ENCODE peak calls at places on chromosomes 1 and 21, in six cellular contexts. O is cardiac muscle cell, Q is natural killer cell, T is lower lobe of right lung, M is PC-9, H is upper lobe of right lung. P is an unnamed sample.

GRCh38 chr21:36803801-36804452 is 105.0 kb downstream of the SIM2 start:
- DNase-seq in O (no peak), Q (no peak), T (no peak), M (no peak), H (no peak), P (no peak)

GRCh38 chr1:30540611-30541192 is 182.7 kb downstream of the MATN1 start:
- DNase-seq in O (no peak), Q (no peak), T (no peak), M (no peak), H (no peak), P (no peak)

GRCh38 chr1:205554016-205554811 is 49.7 kb downstream of the CDK18 start:
- DNase-seq in O (no peak), Q (no peak), T (no peak), M (no peak), H (no peak), P (no peak)

GRCh38 chr1:53621144-53621543 is 117.8 kb downstream of the GLIS1 start:
- DNase-seq in O (no peak), Q (peak), T (no peak), M (no peak), H (peak), P (no peak)

GRCh38 chr1:202154766-202155477 is 5.5 kb downstream of the PTPN7 start:
- DNase-seq in O (peak), Q (no peak), T (peak), M (peak), H (no peak), P (no peak)

GRCh38 chr1:39988618-39989343 is 33.8 kb downstream of the MFSD2A start:
- DNase-seq in O (no peak), Q (no peak), T (no peak), M (peak), H (peak), P (no peak)

GRCh38 chr1:43056981-43057391 is 98.3 kb upstream of the SLC2A1 start:
- DNase-seq in O (peak), Q (no peak), T (no peak), M (no peak), H (no peak), P (no peak)

GRCh38 chr1:247535402-247535801 is 838 bp downstream of the OR2C3 start:
- DNase-seq in O (no peak), Q (no peak), T (no peak), M (no peak), H (no peak), P (no peak)

GRCh38 chr1:228314658-228315483 is 91.8 kb downstream of the TRIM11 start:
- DNase-seq in O (no peak), Q (peak), T (peak), M (no peak), H (peak), P (no peak)

GRCh38 chr1:183101841-183102276 is 78.6 kb downstream of the LAMC1 start:
- DNase-seq in O (peak), Q (no peak), T (no peak), M (no peak), H (no peak), P (peak)

GRCh38 chr1:21260405-21261129 is 29.7 kb downstream of the ECE1 start:
- DNase-seq in O (peak), Q (no peak), T (no peak), M (no peak), H (no peak), P (no peak)

DNA sequence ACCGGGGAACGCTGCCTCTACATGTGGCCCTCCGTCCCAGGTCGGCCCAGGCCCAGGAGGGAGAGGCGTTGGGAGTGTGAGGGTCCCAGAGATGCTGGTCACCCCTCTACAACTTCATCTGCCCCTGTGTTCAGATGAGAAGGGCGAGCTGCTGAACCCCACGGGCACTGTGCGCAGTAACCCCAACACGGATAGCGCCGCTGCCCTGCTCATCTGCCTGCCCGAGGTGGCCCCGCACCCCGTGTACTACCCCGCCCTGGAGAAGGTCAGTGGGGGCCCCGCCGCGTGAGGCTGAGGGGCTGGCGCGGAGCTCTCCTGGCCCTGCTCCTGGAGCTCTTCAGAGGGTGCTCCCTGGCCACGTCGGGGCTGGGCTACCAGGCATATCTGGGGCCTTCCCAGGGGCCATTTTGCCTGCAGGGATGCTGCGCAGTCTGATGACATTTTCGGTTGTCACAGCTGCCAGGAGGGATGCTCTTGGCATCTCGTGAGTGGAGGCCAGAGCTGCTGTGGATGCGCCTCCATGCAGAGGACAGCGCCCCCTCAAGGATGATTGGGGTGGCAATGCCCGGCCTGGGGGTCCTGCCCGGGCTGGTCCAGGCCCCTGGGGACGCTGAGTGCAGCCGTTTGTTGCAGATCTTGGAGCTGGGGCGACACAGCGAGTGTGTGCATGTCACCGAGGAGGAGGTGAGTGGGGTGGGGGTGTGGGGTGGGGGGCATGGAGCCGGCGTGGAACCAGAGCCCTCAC is 68.6 kb downstream of the PIK3CD start:
- DNase-seq in O (no peak), Q (no peak), T (no peak), M (no peak), H (no peak), P (no peak)
- TF ChIP-seq CTCF in O (no peak), Q (no peak), T (no peak), M (no peak), H (no peak), P (no peak)

DNA sequence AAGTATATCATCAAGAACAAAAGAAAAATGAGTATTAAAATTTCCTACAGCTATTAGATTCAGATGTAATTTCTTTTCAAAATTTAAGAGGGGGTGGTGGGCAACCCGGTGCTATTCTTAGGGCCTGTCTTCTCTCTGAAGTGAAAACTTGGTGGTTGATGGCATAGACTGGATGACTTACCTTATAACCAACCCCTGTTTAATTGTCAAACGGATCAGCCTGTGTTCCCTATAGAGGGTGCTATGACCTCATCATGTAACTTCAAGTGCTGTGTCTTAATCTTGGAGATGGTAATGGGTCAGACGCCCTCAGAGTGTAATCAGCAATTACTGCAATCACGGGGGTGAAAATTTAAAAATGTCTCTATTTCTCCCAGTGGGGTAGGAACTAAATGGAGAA is 176.2 kb downstream of the PCP4 start:
- DNase-seq in O (no peak), Q (no peak), T (no peak), M (no peak), H (no peak), P (no peak)
- TF ChIP-seq CTCF in O (no peak), Q (no peak), T (no peak), M (no peak), H (no peak), P (no peak)

GRCh38 chr1:56965916-56966697 is at the start of gene C8B:
- DNase-seq in O (no peak), Q (no peak), T (no peak), M (no peak), H (no peak), P (no peak)

GRCh38 chr1:56966698-56966999 is 834 bp upstream of the C8B start:
- DNase-seq in O (no peak), Q (no peak), T (no peak), M (no peak), H (no peak), P (no peak)

GRCh38 chr1:56968878-56969495 is 3.2 kb upstream of the C8B start:
- DNase-seq in O (no peak), Q (no peak), T (no peak), M (no peak), H (no peak), P (no peak)

GRCh38 chr1:56967355-56967754 is 1.5 kb upstream of the C8B start:
- DNase-seq in O (no peak), Q (no peak), T (no peak), M (no peak), H (no peak), P (no peak)

DNA sequence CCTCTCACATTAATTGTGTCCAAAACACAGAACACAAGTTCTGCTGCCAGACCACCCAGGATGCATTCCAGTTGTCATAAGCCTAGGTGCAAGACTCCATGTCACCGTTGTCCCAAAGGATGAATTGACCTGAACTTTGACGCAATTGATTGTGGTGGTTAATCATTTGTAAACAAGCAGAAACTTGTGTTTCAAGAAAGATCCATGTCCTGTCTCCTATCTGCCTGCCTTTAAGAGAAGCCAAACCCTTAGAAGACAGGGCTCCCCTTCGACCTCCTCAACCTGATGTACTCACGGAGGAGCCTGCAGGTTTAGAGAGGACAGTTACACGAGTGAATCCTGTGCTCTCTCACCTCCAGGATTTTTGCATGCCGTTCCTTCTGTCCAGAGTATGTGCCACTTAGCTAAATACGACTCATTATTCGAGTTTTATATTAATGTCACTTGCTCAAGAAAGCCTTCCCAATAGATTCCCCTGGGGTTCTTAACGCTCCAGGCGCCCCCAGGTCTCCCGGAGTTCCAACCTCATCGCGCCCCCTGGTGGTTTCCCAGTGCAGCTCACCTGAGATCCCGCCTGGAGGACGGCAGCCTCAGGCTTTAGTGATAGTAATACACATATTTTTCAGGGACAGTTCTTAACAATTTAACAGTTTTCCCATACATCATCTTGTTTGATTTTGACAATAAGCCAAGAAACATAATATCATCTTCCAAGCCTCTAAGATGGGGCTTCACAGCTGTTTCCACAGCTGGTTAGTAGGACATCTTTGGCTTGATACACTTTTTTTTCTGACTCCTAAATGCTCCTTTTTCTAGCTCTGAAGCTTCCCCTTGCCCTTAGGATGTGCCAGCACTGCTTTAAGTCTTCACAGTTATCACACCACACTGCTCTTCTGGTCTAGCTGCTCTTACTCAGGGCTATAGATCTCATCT is 2.4 kb upstream of the C8B start:
- DNase-seq in O (peak), Q (no peak), T (peak), M (no peak), H (peak), P (no peak)
- TF ChIP-seq CTCF in O (peak), Q (no peak), T (peak), M (peak), H (peak), P (no peak)

GRCh38 chr1:244029137-244029536 is 21.9 kb upstream of the ZBTB18 start:
- DNase-seq in O (no peak), Q (no peak), T (no peak), M (no peak), H (no peak), P (no peak)
- TF ChIP-seq CTCF in O (peak), Q (no peak), T (no peak), M (no peak), H (no peak), P (no peak)

GRCh38 chr1:166975361-166976129 is at the start of gene ILDR2:
- DNase-seq in O (peak), Q (peak), T (peak), M (no peak), H (peak), P (peak)
- TF ChIP-seq CTCF in O (no peak), Q (no peak), T (no peak), M (no peak), H (no peak), P (no peak)

DNA sequence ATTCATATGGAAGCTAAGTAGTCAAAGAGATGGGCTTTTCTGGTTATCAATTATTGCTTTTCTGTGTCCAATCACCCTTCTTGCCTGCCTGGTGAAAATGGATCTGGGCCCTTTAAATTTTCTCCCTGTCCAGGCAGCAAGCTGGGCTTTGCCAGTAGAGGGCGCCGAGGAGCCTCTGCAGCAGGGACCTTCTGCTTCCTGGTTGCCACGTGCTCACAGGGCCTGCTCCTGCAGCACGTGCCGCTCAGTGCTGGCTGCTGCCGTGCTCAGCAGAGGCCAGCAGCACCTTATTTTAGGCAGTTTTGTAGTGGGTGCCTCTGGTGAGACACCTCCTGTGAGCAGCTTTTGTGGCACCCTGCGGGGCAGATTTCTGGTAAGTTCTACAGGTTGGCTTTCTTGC is 4.0 kb downstream of the ACTL8 start:
- DNase-seq in O (no peak), Q (no peak), T (peak), M (no peak), H (no peak), P (no peak)
- TF ChIP-seq CTCF in O (no peak), Q (no peak), T (no peak), M (peak), H (no peak), P (no peak)

DNA sequence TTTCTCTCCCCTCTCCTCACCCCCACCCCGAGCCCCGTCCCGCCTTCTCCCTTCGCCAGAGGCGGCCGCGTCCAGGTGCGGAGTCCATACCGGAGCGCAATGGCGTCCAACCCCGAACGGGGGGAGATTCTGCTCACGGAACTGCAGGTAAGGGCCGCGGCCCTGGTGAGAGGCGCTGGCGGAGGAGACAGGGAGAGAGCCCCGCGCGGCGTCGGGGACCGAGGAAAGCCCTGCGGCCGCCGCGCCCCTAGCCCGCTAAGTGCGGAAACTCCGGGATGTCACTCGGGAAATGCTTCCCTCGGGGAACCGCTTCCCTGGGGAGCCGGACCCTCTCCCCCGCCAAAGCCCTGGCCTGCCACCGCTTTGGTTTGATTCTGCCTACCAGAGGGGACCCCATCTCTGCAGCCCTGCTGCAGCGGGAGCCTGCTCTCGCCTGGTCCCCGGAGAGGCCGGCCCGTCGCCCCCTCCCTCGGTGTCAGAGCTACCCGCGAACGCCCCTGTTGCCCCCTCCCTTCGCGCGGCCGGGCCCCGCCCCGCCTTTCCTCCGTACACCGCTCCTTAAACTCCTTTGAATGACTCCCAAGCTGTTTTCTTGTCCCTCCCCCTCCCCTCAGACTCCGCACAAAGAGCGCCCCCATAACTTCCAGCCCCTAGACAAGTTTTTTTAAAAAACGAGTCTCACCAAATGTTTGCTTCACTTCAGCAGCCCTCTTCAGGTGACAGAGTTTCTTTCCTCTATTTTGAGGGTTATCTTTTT is 587 bp downstream of the PKN2 start:
- DNase-seq in O (peak), Q (peak), T (peak), M (peak), H (peak), P (peak)
- TF ChIP-seq CTCF in O (no peak), Q (no peak), T (no peak), M (no peak), H (no peak), P (no peak)

GRCh38 chr1:5451671-5452070 is 540.6 kb downstream of the NPHP4 start:
- DNase-seq in O (no peak), Q (no peak), T (no peak), M (no peak), H (peak), P (no peak)

GRCh38 chr1:5444365-5444890 is 547.8 kb downstream of the NPHP4 start:
- DNase-seq in O (no peak), Q (no peak), T (no peak), M (no peak), H (peak), P (no peak)

GRCh38 chr1:5447479-5448070 is 544.6 kb downstream of the NPHP4 start:
- DNase-seq in O (no peak), Q (no peak), T (no peak), M (no peak), H (peak), P (no peak)

GRCh38 chr1:5448486-5448885 is 543.7 kb downstream of the NPHP4 start:
- DNase-seq in O (no peak), Q (no peak), T (no peak), M (no peak), H (peak), P (no peak)
- TF ChIP-seq CTCF in O (no peak), Q (no peak), T (no peak), M (no peak), H (no peak), P (no peak)

DNA sequence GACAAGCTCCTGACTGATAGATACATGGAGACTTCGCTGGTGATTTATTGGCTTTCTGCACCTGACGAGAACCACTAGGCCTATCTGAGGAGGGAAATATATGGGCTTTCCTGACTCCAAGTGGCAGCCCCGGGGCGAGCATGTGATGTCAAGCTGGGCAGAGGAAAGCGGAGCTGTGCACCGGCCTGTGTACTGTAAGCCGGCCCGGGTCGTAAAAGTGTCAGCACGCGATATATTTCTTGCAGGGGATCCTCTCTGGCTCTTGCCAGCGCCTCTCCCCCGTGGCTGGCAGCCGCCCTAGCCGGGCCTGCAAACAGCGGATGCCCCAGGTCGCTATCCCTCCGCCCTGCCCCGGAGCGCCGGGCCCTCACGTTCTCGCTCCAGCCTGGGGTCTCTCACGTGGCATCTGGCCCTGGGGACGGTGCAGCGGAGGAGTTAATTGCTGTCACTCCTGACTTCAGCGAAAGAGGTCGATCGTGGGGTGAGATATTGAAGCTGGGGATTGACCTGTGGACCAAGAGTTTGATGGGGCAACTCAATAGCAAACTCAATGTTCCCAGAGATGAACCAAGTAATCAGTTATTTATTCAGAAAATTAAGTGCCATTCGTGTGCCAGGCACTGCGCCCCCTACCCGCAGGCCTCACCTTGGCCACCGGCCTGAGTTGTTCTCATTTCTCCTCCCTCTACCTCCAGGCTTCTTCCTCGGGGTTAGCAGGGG is 41.0 kb upstream of the HAO2 start:
- DNase-seq in O (peak), Q (no peak), T (peak), M (no peak), H (peak), P (peak)
- TF ChIP-seq CTCF in O (peak), Q (no peak), T (peak), M (no peak), H (peak), P (no peak)

GRCh38 chr1:58158465-58159423 is 387.8 kb downstream of the OMA1 start:
- DNase-seq in O (no peak), Q (no peak), T (no peak), M (no peak), H (no peak), P (no peak)
- TF ChIP-seq CTCF in O (no peak), Q (no peak), T (no peak), M (no peak), H (no peak), P (no peak)